ENCODE peak calls at places on chromosomes 3 and 15, in ten cellular contexts. J is cardiac muscle cell, K is osteocyte, H is HFF-Myc, U is GM12878, E is Calu3, G is psoas muscle, I is GM20000, Y is colonic mucosa, A is AG04449. R is an unnamed sample.

GRCh38 chr3:161414907-161415306 is 43.6 kb upstream of the SPTSSB start:
- DNase-seq in U (no peak), G (no peak), E (no peak), H (no peak), A (no peak), I (no peak), K (no peak), J (no peak), Y (no peak), R (no peak)

GRCh38 chr3:30448436-30448835 is 158.0 kb upstream of the TGFBR2 start:
- DNase-seq in E (no peak), U (no peak), I (no peak), A (no peak), J (no peak), H (no peak), Y (no peak), G (no peak), K (no peak), R (no peak)

GRCh38 chr3:23071758-23072157 is 131.4 kb upstream of the UBE2E2 start:
- DNase-seq in A (no peak), U (no peak), H (no peak), I (peak), Y (no peak), K (no peak), J (no peak), E (no peak), G (no peak), R (no peak)

GRCh38 chr3:45993421-45994027 is 2.1 kb downstream of the FYCO1 start:
- DNase-seq in H (no peak), E (no peak), K (no peak), Y (no peak), G (no peak), J (no peak), A (no peak), U (no peak), I (no peak), R (no peak)

GRCh38 chr15:57283774-57284508 is 92.4 kb upstream of the CGNL1 start:
- DNase-seq in K (no peak), G (no peak), J (no peak), A (no peak), Y (no peak), H (no peak), E (no peak), U (no peak), I (no peak), R (no peak)

GRCh38 chr3:146037697-146038096 is 123.3 kb downstream of the PLOD2 start:
- DNase-seq in I (no peak), G (no peak), E (no peak), H (no peak), Y (no peak), J (no peak), A (no peak), K (no peak), U (no peak), R (no peak)

GRCh38 chr3:9347086-9347485 is 15.8 kb upstream of the THUMPD3 start:
- DNase-seq in G (no peak), H (no peak), K (no peak), J (no peak), U (no peak), Y (no peak), E (no peak), A (no peak), I (no peak), R (no peak)

GRCh38 chr3:133277813-133278212 is 122.0 kb upstream of the BFSP2 start:
- DNase-seq in A (no peak), Y (no peak), I (no peak), H (no peak), K (no peak), G (no peak), E (no peak), U (no peak), J (no peak), R (no peak)

GRCh38 chr3:157201648-157202278 is 41.8 kb upstream of the CCNL1 start:
- DNase-seq in U (no peak), A (no peak), J (peak), H (no peak), E (no peak), Y (no peak), I (peak), G (no peak), K (no peak), R (no peak)

GRCh38 chr3:114874447-114874846 is 272.6 kb downstream of the ZBTB20 start:
- DNase-seq in K (no peak), E (no peak), J (no peak), A (no peak), U (no peak), G (peak), H (no peak), Y (no peak), I (no peak), R (no peak)

GRCh38 chr3:187212705-187213104 is 15.4 kb downstream of the RTP1 start:
- DNase-seq in K (no peak), I (no peak), E (no peak), Y (no peak), U (no peak), G (no peak), J (no peak), A (no peak), H (no peak), R (no peak)

GRCh38 chr15:96344706-96345559 is 14.4 kb downstream of the NR2F2 start:
- DNase-seq in G (no peak), K (peak), I (no peak), J (no peak), U (no peak), E (peak), H (no peak), A (no peak), Y (peak), R (no peak)

GRCh38 chr3:35120026-35120425 is 519.3 kb upstream of the ARPP21 start:
- DNase-seq in H (no peak), Y (no peak), J (no peak), I (no peak), U (no peak), G (no peak), K (no peak), A (no peak), E (no peak), R (no peak)

GRCh38 chr3:40120067-40120692 is 189.3 kb upstream of the EIF1B start:
- DNase-seq in J (no peak), U (no peak), E (no peak), K (no peak), Y (no peak), I (no peak), G (no peak), A (no peak), H (no peak), R (no peak)

GRCh38 chr15:45167631-45168205 is 20.0 kb downstream of the SHF start:
- DNase-seq in A (no peak), E (no peak), U (no peak), J (no peak), H (no peak), K (no peak), I (no peak), Y (no peak), G (no peak), R (no peak)
- TF ChIP-seq CTCF in A (no peak), E (no peak), U (no peak), J (no peak), H (no peak), K (no peak), I (no peak), Y (no peak), G (no peak), R (peak)

DNA sequence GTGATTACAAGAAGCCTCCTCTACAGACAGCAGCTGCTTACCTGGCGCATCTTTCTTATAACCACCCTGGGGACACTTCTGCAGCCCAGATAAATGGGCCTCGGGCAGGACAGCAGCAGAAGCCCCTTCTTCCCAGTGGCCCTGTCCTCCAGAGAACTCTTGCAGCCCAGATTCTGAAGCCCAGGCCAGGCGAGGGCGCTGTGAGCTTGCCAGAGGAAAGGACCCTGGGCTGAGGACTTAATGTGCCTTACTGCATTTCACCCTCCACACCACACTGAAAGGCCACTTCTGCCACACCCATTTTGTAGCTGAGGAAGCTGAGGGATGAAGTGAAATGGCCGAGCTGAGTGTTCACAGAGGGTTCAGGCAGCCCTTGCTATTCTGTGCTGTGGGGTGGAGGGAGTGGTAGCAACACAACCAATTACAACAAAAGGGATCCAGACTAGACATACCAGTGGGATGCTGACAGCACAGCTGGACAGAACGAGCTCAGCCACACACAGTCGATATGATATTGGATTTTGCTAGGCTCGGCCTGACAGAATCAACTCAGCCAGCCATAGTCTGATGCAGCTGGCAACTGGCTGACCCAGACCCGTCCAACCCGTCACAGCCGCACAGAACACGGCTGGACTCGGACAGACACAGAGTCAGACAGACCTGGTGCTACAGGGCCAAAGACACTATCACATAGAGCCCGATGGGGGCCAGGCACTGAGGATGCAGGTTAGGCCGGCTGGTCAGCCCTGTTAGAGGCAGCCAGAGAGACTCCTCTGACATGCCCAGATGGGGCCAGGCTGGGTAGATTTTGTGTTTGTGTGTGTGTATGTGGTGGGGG is 7.3 kb downstream of the ACOX2 start:
- DNase-seq in H (no peak), A (no peak), K (peak), E (peak), I (no peak), J (peak), U (no peak), Y (no peak), G (no peak), R (no peak)
- TF ChIP-seq CTCF in H (peak), A (peak), K (peak), E (no peak), I (peak), J (peak), U (peak), Y (no peak), G (no peak), R (peak)

GRCh38 chr15:31158858-31159569 is 57.5 kb upstream of the TRPM1 start:
- DNase-seq in G (no peak), H (no peak), J (no peak), K (no peak), Y (no peak), E (no peak), A (no peak), U (no peak), I (no peak), R (no peak)
- TF ChIP-seq CTCF in G (no peak), H (no peak), J (no peak), K (no peak), Y (no peak), E (no peak), A (no peak), U (no peak), I (no peak), R (no peak)

DNA sequence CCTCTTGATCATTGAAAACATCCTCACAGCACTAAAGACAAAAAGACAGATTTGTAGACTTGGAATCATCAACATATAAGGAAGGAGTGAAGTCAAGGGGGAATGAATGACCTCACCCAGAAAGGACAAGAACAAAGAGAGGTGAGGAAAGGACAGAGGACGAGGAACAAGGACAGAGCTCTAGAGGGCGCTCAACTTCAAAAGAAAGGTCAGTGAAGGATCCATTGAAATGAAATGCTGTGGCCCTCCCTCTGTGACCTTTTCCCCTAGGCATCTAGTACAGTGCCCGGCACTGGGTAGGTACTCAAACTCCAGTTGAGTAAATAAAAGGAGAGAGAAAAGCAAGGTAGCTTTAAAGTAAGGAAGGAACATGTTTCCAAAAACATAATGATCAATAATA is 2.6 kb downstream of the ATP8B4 start:
- DNase-seq in U (no peak), A (no peak), Y (peak), J (peak), G (no peak), E (peak), I (peak), K (no peak), H (no peak), R (no peak)
- TF ChIP-seq CTCF in U (peak), A (peak), Y (peak), J (peak), G (no peak), E (no peak), I (peak), K (peak), H (peak), R (peak)

GRCh38 chr15:48566669-48567068 is 78.8 kb downstream of the FBN1 start:
- DNase-seq in A (no peak), Y (no peak), J (no peak), E (no peak), K (no peak), I (no peak), U (no peak), H (no peak), G (no peak), R (no peak)

GRCh38 chr15:48563944-48564343 is 81.6 kb downstream of the FBN1 start:
- DNase-seq in I (no peak), K (no peak), G (no peak), H (no peak), E (no peak), Y (no peak), U (no peak), J (no peak), A (no peak), R (no peak)

GRCh38 chr15:48569591-48570302 is 75.8 kb downstream of the FBN1 start:
- DNase-seq in U (no peak), G (no peak), I (no peak), Y (no peak), K (no peak), E (no peak), H (no peak), A (no peak), J (no peak), R (no peak)

GRCh38 chr15:48564690-48565089 is 80.8 kb downstream of the FBN1 start:
- DNase-seq in G (no peak), J (no peak), K (no peak), U (no peak), A (no peak), E (no peak), I (no peak), H (no peak), Y (no peak), R (no peak)

GRCh38 chr15:48565560-48566482 is 79.7 kb downstream of the FBN1 start:
- DNase-seq in E (no peak), I (no peak), A (no peak), G (no peak), K (no peak), Y (no peak), U (no peak), H (peak), J (no peak), R (no peak)
- TF ChIP-seq CTCF in E (no peak), I (no peak), A (no peak), G (no peak), K (peak), Y (no peak), U (no peak), H (no peak), J (no peak), R (no peak)

GRCh38 chr15:82978438-82978837 is 7.6 kb upstream of the RAMAC start:
- DNase-seq in E (no peak), U (no peak), A (no peak), K (no peak), I (no peak), J (no peak), G (no peak), H (no peak), Y (no peak), R (no peak)
- TF ChIP-seq CTCF in E (no peak), U (no peak), A (no peak), K (no peak), I (no peak), J (no peak), G (no peak), H (no peak), Y (no peak), R (no peak)

GRCh38 chr3:150760431-150761200 is 2.4 kb downstream of the SIAH2 start:
- DNase-seq in A (no peak), J (no peak), H (no peak), U (peak), E (no peak), K (no peak), I (peak), Y (no peak), G (no peak), R (no peak)
- TF ChIP-seq CTCF in A (no peak), J (no peak), H (no peak), U (no peak), E (no peak), K (no peak), I (no peak), Y (no peak), G (no peak), R (no peak)

DNA sequence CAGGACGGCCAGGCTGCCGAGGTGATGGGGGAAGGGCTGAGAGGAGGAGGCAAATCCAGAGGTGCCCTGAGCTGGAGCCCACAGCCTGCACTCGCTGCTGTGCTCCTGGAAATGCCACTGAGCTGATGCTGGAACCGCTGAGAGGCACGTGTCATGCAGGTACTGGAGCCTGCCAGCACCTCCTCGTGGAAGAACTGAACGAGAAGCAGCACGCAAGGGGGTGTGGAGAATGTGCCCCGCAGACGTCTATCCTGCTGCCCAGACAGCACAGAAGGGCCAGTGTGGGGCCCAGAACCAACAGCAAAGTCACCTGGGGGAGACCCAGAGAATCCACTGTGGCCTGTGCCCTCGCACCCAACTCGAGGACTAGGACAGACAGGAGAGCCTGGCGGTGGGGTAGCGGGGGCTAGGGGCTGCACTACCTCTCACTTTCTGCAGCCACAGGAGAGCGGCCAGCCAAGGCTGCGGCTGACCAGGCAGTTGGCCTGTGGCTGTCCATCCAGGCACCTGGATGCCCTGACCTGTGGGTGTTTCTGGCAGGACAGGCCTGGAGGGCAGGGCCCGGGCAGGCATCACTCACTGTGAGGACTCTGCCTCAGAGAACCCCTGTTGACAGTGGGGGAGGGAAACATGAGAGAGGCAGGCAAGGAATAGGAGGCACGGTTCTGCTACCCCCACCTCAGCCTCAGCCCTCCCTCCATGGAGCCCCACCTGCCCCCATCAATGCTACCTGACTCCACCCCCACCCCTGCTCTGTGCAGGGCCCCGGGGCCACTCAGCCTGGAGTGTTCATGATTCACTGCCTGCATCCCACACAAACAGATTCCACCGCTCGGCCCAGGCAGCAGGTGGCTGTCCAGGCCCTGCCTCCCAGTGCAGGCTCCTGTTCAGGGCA is 213.1 kb downstream of the TBC1D2B start:
- DNase-seq in A (no peak), G (no peak), E (no peak), K (no peak), Y (no peak), J (peak), I (no peak), U (no peak), H (no peak), R (no peak)
- TF ChIP-seq CTCF in A (no peak), G (no peak), E (no peak), K (no peak), Y (no peak), J (no peak), I (no peak), U (no peak), H (no peak), R (no peak)